ENCODE peak calls at places on chromosomes 12 and 14, in four cellular contexts. T is A549, G is GM23338, W is GM12878. E is an unnamed sample.

GRCh38 chr12:112527082-112527481 is 108.3 kb downstream of the PTPN11 start:
- DNase-seq in T (no peak), G (no peak), W (no peak), E (no peak)

GRCh38 chr12:3184485-3184884 is 107.3 kb downstream of the TSPAN9 start:
- DNase-seq in T (no peak), G (no peak), W (no peak), E (no peak)

GRCh38 chr12:88052686-88053085 is 23.5 kb upstream of the C12orf50 start:
- DNase-seq in T (no peak), G (peak), W (no peak), E (peak)

GRCh38 chr14:74671789-74672188 is 41.1 kb downstream of the AREL1 start:
- DNase-seq in T (no peak), G (no peak), W (no peak), E (no peak)

GRCh38 chr14:58243790-58244555 is 670 bp upstream of the PSMA3 start:
- DNase-seq in T (peak), G (no peak), W (no peak), E (peak)

GRCh38 chr12:65666876-65667275 is 157.4 kb upstream of the HMGA2 start:
- DNase-seq in T (no peak), G (no peak), W (no peak), E (no peak)

GRCh38 chr12:45191239-45191638 is 24.7 kb upstream of the ANO6 start:
- DNase-seq in T (no peak), G (no peak), W (no peak), E (no peak)

GRCh38 chr12:32568241-32568640 is 110.9 kb upstream of the DNM1L start:
- DNase-seq in T (peak), G (no peak), W (no peak), E (no peak)

DNA sequence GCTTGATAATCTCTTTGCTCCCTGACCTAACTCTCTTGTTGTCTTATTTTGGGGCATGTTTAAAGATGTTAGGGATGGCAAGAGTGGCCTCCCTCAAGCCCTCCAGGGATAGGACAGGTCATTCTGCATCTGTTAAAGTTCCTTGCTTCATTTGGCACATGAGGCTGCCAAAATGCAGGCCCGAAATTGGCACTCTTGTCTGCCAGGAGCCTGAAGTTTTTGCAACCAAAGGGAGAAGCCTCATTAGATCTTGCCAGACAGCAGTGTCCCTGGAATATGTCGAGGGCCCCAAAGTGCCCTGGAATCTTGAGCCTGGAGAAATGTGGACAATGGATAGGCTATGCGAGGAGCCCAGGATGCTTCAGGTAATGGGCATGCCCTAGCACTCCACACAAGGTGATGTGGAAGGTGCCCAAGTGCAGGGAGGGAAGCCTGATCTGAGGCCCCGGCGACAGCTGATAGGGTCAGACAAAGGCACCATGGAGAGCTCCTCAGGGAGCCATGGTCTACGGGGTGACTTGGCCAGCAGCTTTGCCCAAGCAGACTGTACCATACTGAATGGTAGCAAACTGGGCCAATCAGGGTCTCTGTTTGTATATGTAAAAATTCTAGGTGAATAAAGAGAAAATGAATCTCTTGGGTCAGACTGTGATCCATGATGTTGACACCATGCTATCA is 173.0 kb upstream of the WSCD2 start:
- DNase-seq in T (no peak), G (no peak), W (no peak), E (no peak)
- TF ChIP-seq REST in T (peak), G (peak), W (peak), E (peak)

GRCh38 chr12:43760396-43760795 is 1.6 kb downstream of the IRAK4 start:
- DNase-seq in T (no peak), G (no peak), W (no peak), E (no peak)
- H3K4me3 ChIP-seq in T (no peak), G (peak), W (peak), E (peak)

DNA sequence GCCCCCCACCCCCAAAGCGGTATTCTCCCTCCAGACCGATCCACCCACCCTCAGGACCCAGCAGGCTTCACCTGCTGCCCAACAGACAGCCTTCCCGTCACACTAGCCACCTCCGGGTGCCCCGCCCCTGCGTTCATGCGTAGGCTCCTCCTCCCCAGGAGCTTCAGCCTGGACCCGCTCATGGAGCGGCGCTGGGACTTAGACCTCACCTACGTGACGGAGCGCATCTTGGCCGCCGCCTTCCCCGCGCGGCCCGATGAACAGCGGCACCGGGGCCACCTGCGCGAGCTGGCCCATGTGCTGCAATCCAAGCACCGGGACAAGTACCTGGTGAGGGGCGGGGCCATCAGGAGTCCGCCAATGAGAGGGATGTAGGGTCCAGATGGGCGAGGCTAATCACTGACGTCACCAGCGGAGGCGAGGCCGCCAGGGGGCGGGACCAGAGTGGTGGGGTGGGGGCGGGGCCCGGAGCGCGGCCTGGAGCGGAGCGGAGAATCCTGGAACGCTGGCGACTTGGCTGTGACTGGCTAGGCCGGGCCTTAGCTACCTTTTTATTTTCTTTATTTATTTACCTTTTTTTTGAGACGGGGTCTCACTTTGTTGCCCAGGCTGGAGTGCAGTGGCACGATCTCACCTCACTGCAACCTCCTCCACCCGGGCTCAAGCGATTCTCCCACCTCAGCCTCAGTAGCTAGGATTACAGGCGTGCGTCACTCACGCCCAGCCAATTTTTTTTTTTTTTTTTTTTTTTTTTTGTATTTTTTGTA is 4.4 kb downstream of the TNS2 start:
- DNase-seq in T (peak), G (peak), W (peak), E (peak)
- TF ChIP-seq REST in T (no peak), G (no peak), W (no peak), E (no peak)

DNA sequence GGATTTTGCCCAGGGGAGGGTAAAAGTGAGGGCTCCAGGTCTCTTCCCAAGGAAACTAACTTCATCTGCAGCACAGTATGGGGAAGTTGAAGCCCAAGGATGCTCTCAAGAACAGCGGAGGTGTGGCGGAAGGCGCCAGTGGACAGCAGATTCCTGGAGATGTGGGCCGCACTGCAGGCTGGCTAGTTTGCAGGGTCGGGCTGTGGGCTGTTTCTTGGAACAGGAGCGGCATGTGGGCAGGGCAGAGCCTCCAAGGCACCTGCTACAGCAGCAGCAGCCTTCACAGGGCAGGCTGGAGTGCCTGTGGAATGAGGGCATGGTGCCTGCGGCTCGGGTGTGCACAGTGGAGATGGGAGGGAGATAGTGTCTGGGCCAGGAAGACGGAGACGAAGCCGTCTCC is 100.0 kb upstream of the SFSWAP start:
- DNase-seq in T (no peak), G (no peak), W (no peak), E (no peak)
- H3K4me3 ChIP-seq in T (no peak), G (no peak), W (no peak), E (no peak)

DNA sequence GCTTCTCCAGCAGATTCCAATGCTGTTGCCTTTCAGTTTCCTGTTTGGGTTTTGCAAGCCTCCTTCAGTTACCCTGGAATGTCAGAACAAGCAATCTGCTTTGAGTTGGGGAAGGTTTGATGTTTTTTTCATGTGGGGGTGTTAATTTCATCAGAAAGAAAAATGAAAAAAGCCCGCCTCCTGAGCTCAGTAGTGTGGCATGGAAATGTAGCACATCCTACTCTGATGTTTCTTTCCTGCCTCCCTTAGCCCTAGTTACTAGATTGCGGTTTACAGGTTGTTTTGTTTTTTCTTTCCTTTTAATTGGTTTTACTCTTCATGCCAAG is 22.6 kb downstream of the IFNG-AS1 start:
- DNase-seq in T (no peak), G (peak), W (no peak), E (no peak)
- TF ChIP-seq REST in T (no peak), G (no peak), W (no peak), E (no peak)

GRCh38 chr12:100200450-100201181 is at the start of gene ACTR6:
- DNase-seq in T (peak), G (peak), W (peak), E (peak)

GRCh38 chr12:100201604-100202423 is 1.2 kb downstream of the ACTR6 start:
- DNase-seq in T (no peak), G (no peak), W (no peak), E (no peak)

GRCh38 chr12:100199023-100199346 is 1.6 kb upstream of the ACTR6 start:
- DNase-seq in T (no peak), G (no peak), W (no peak), E (no peak)

GRCh38 chr12:100197486-100197885 is 3.1 kb upstream of the ACTR6 start:
- DNase-seq in T (no peak), G (no peak), W (no peak), E (no peak)

GRCh38 chr12:100199347-100200136 is 1.1 kb upstream of the ACTR6 start:
- DNase-seq in T (peak), G (peak), W (no peak), E (peak)
- H3K4me3 ChIP-seq in T (peak), G (peak), W (peak), E (peak)

DNA sequence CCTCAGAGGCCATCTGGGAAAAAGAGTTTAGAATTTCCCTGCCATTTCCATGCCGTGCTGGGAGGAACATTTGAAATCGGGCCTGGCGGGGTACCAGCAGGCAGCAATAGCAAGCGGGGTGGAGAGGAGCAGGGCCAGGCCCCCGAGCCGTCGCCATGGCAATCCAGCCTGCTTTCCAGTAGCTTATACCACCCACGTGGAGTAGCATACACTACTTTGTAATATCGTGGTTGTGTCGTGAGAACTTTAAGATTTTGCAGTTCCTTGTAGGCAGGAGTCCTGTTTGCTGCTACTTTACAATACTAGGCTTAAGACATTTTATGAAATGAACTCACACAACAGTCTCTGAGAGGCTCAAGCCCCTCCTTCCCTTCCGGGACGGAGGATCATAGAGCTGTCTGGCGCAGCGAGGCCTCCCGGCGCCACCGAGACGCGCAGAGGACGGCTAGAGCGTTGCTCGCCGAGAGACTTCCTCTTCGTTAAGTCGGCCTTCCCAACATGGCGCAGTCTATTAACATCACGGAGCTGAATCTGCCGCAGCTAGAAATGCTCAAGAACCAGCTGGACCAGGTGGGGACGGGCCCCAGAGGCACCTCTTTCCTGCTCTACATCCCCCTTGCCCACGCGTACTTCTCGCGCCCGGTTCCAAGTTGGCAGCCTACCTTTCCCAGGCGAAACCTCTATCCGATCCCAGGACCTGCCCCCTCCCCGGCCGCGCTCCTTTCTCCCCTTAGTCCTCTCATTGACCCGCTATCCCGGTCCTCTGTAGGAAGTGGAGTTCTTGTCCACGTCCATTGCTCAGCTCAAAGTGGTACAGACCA is at the start of gene PFDN5:
- DNase-seq in T (peak), G (peak), W (peak), E (peak)
- TF ChIP-seq REST in T (no peak), G (no peak), W (no peak), E (peak)

DNA sequence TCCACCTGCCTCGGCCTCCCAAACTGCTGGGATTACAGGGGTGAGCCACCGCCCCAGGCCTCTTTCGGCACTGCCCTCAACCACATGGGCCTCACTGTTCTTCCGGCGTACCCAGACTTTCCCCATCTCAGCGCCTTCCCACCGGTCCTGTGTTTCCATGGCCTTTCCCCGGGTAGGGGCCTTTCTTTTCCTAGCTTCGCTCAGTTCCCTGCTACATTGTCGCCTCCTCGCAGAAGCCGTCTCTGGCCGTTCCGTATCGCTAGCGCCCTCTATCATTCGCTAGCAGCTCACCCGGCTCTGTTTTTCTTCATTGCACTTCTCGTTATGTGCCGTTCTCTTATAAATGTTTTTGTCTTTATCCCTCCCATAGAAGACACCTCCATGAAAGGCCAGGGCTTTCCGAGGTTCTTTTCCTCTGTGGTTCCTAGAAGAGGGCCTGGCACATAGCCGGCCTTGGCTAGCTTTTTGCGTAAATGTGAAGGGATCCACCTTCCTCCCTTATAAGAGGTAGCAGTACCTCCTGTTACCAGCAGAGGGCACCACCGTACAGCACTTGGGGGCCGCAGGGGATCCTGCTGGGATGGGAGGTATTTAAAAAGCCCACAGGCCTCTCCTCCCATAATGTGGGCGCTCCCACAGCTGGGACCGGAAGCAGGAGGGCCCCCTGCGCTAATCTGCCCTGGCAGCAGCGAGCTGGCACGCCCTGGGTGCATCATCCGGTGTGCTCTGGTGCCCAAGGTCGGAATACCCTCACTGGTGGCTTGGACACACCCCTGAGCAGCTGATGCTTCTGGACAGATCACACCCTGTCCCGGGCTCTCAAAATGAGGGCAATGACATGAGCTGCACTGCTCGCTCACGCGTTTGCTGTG is 18.8 kb downstream of the TAMALIN start:
- DNase-seq in T (peak), G (peak), W (peak), E (peak)
- H3K4me3 ChIP-seq in T (peak), G (peak), W (peak), E (peak)

DNA sequence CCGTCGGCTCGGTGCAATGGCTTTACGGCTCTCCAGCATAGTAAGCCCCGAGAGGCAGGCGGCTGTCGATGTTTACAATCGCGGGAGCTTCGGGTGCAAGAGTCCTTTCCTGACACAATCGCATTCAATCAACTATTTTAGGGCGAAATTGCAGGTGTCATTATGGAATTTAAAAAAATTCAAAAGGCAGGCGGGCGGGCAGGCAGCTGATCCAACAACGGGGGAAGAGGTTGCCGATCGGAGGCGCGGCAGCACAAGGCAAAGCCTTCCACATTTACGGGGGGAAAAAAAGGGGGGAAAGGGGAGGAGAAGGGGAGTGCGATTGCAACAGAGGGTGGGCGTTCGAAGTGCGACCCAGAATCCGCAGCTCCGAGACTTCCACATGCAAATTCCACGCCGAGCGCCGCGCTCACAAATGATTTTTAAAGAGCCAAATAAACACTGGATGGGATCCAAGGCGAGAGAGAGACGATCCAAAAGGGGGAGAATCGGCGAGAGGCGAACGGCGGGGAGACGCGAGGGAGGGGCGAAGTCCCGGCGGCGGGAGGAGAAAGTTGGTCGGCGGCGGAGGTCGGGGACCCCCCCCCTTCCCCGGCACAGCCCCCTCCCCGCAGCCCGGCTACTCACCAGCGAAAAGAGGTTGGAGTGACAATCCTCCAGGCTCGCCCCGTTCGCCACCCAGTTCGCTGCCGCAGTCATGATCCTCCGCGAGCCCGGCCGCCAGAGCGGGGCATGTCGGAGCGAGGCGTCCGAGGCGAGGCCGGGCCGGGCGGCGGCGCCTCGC is 868 bp downstream of the MED13L start:
- DNase-seq in T (peak), G (peak), W (no peak), E (no peak)
- TF ChIP-seq REST in T (no peak), G (no peak), W (no peak), E (no peak)

GRCh38 chr12:118061011-118061875 is at the start of gene WSB2:
- DNase-seq in T (peak), G (peak), W (no peak), E (no peak)

GRCh38 chr12:118060301-118061010 is 523 bp downstream of the WSB2 start:
- DNase-seq in T (peak), G (peak), W (no peak), E (no peak)

GRCh38 chr12:118059645-118060275 is 1.2 kb downstream of the WSB2 start:
- DNase-seq in T (no peak), G (peak), W (no peak), E (no peak)

GRCh38 chr12:118058227-118058626 is 2.8 kb downstream of the WSB2 start:
- DNase-seq in T (no peak), G (no peak), W (no peak), E (no peak)

GRCh38 chr12:118058881-118059644 is 1.9 kb downstream of the WSB2 start:
- DNase-seq in T (no peak), G (no peak), W (no peak), E (no peak)
- H3K4me3 ChIP-seq in T (peak), G (peak), W (peak), E (no peak)